ENCODE peak calls at places on chromosomes 16 and 17, in nine cellular contexts. Z, I, V, M, L, R, N, D and Y are unnamed samples.
A peak's percentile ranks its signal among the peaks of the same experiment; 100 is the strongest.

GRCh38 chr17:47205419-47205963 is 3.7 kb upstream of the MYL4 start:
- DNase-seq in Z (no peak), I (peak; percentile 78), V (no peak), M (peak; percentile 55), L (peak; percentile 70), R (no peak), N (peak; percentile 56), D (peak; percentile 81), Y (peak; percentile 96)

GRCh38 chr17:77496401-77496801 is 355.6 kb downstream of the SEC14L1 start:
- DNase-seq in Z (no peak), I (no peak), V (no peak), M (no peak), L (peak; percentile 65), R (no peak), N (no peak), D (no peak), Y (no peak)

GRCh38 chr17:4304417-4305027 is 40.7 kb upstream of the ANKFY1 start:
- DNase-seq in Z (peak; percentile 73), I (peak; percentile 74), V (peak; percentile 48), M (no peak), L (no peak), R (peak; percentile 52), N (no peak), D (peak; percentile 61), Y (no peak)

GRCh38 chr17:83117594-83117993 is 38.2 kb downstream of the METRNL start:
- DNase-seq in Z (no peak), I (no peak), V (peak; percentile 55), M (no peak), L (no peak), R (no peak), N (no peak), D (no peak), Y (no peak)

GRCh38 chr16:23432176-23433128 is 20.5 kb downstream of the COG7 start:
- DNase-seq in Z (peak; percentile 35), I (no peak), V (no peak), M (no peak), L (no peak), R (no peak), N (no peak), D (no peak), Y (no peak)

GRCh38 chr16:77669057-77669456 is 53.3 kb upstream of the NUDT7 start:
- DNase-seq in Z (no peak), I (no peak), V (no peak), M (no peak), L (no peak), R (no peak), N (no peak), D (no peak), Y (no peak)

GRCh38 chr16:28183441-28183840 is 28.3 kb downstream of the XPO6 start:
- DNase-seq in Z (no peak), I (no peak), V (no peak), M (no peak), L (no peak), R (no peak), N (no peak), D (no peak), Y (no peak)

GRCh38 chr17:35082073-35082657 is 18.7 kb upstream of the RFFL start:
- DNase-seq in Z (peak; percentile 93), I (peak; percentile 56), V (no peak), M (peak; percentile 74), L (no peak), R (no peak), N (no peak), D (peak; percentile 74), Y (peak; percentile 23)

GRCh38 chr17:7711356-7711755 is 6.2 kb upstream of the DNAH2 start:
- DNase-seq in Z (no peak), I (no peak), V (no peak), M (no peak), L (no peak), R (no peak), N (no peak), D (no peak), Y (no peak)
- TF ChIP-seq CTCF in Z (peak; percentile 18), I (no peak), V (no peak), M (peak; percentile 13), L (no peak), R (no peak), N (no peak), D (no peak), Y (peak; percentile 4)

GRCh38 chr16:89534147-89534788 is 26.1 kb downstream of the SPG7 start:
- DNase-seq in Z (peak; percentile 14), I (peak; percentile 49), V (peak; percentile 98), M (no peak), L (no peak), R (peak; percentile 16), N (no peak), D (peak; percentile 80), Y (no peak)

GRCh38 chr16:89525146-89525913 is 17.1 kb downstream of the SPG7 start:
- DNase-seq in Z (no peak), I (no peak), V (no peak), M (no peak), L (no peak), R (no peak), N (no peak), D (no peak), Y (no peak)

GRCh38 chr16:89531821-89532526 is 23.8 kb downstream of the SPG7 start:
- DNase-seq in Z (no peak), I (no peak), V (no peak), M (no peak), L (no peak), R (no peak), N (no peak), D (no peak), Y (no peak)

GRCh38 chr16:89529097-89529496 is 20.9 kb downstream of the SPG7 start:
- DNase-seq in Z (no peak), I (no peak), V (no peak), M (no peak), L (no peak), R (no peak), N (no peak), D (no peak), Y (no peak)

DNA sequence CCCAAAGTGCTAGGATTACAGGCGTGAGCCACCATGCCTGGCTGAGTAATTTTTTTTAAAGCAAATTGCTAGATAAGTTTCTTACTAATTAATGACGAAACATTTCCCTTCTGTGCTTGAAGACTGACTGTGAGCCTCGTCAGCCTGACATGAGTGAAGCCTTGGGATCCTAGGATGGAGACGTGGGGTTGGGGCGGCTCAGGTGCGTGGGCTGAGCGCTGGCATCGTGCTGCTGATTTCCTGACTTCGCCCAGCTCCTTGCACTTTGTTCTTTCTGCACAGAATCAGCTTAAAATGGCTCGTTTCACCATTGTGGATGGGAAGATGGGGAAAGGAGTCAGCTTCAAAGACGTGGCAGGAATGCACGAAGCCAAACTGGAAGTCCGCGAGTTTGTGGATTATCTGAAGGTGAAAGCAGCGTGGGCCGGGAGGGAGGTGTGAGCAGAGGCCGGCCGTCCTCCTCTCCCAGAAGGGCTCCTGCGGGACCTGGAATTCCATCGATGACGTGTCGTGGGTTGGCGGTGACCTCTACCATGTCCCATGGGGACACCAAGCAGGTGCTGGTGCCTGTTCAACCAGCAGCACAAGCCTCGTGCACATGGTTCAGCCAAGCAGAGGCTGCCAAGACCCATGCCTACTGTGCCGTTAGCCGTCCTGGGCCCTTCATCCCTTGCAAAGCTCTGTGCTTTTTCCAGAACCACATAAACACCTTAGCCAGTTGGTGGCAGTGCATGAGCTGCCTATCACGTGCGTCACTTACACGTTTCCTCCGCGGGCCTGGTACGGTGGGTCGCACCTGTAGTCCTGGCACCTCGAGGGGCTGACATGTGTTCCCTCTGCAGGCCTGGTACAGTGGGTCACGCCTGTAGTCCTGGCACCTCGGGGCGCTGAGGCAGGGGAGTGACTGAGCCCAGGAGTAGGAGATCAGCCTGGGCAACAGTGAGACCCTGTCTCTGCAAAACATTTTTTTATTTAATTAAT is 22.5 kb downstream of the SPG7 start:
- DNase-seq in Z (no peak), I (no peak), V (no peak), M (no peak), L (no peak), R (no peak), N (no peak), D (no peak), Y (no peak)
- TF ChIP-seq CTCF in Z (no peak), I (no peak), V (no peak), M (no peak), L (no peak), R (no peak), N (no peak), D (no peak), Y (no peak)

GRCh38 chr16:1108299-1109252 is 12.5 kb upstream of the C1QTNF8 start:
- DNase-seq in Z (peak; percentile 34), I (peak; percentile 94), V (no peak), M (no peak), L (peak; percentile 92), R (no peak), N (peak; percentile 51), D (peak; percentile 9), Y (no peak)

GRCh38 chr16:1107731-1108130 is 11.7 kb upstream of the C1QTNF8 start:
- DNase-seq in Z (no peak), I (peak; percentile 52), V (no peak), M (no peak), L (no peak), R (no peak), N (no peak), D (no peak), Y (no peak)

GRCh38 chr16:1107141-1107540 is 11.1 kb upstream of the C1QTNF8 start:
- DNase-seq in Z (no peak), I (no peak), V (no peak), M (no peak), L (no peak), R (no peak), N (no peak), D (no peak), Y (no peak)

GRCh38 chr16:1105888-1106620 is 10.0 kb upstream of the C1QTNF8 start:
- DNase-seq in Z (peak; percentile 63), I (peak; percentile 86), V (peak; percentile 59), M (no peak), L (peak; percentile 86), R (peak; percentile 87), N (peak; percentile 67), D (peak; percentile 61), Y (no peak)

DNA sequence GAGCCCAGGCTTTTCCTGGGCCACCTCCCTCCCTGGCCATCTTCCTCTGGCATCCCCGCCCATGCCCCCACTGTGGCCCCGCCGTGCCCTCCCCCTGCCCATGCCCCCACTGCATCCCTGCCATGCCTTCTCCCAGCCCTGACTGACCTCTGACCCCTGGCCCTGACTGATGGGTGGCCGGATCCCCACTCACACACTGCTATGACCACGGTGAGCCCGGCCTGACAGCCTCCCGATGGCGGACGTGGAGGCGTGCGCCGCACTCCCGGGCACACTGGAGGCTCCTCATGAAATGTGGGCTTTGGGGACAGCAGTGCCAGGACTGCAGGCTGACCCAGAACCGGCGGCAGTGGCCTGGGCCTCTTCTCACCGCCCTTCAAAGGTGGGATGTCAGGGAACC is 10.6 kb upstream of the C1QTNF8 start:
- DNase-seq in Z (no peak), I (no peak), V (no peak), M (no peak), L (no peak), R (no peak), N (no peak), D (no peak), Y (no peak)
- TF ChIP-seq CTCF in Z (no peak), I (no peak), V (no peak), M (no peak), L (peak; percentile 41), R (no peak), N (no peak), D (no peak), Y (no peak)

DNA sequence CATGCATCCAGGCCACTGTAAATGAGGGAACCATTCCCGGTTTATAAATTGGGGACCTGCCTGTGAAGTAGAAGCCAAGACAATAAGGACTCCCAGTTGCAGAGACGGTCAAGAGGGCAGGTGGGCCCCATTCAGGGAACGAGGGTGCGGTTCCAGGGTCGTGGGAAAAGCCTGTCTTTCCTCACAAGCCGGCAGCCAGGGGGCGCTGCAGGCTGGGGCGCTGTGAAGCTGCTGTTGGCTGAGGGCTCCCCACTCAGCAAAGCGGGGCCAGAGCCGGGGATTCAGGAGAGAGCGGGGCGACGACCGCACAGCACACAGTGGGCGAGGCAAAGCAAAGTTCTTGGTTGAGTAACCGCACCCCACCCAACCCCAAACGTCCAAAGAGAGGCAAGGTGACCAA is 24.9 kb downstream of the CDRT15 start:
- DNase-seq in Z (no peak), I (peak; percentile 13), V (peak; percentile 16), M (no peak), L (no peak), R (no peak), N (peak; percentile 52), D (no peak), Y (no peak)
- TF ChIP-seq CTCF in Z (peak; percentile 22), I (peak; percentile 49), V (no peak), M (peak; percentile 49), L (peak; percentile 28), R (no peak), N (no peak), D (peak; percentile 56), Y (peak; percentile 12)